ENCODE peak calls at places on chromosomes 5 and 9, in seven cellular contexts. D is left lung, R is ascending aorta, F is adrenal gland, N is kidney, W is fibroblast of lung, B is OCI-LY7. A is an unnamed sample.

GRCh38 chr5:38997579-38997978 is 76.6 kb downstream of the RICTOR start:
- DNase-seq in R (no peak), D (no peak), F (no peak), N (no peak), W (peak), B (no peak), A (no peak)

GRCh38 chr5:37989884-37990283 is 150.0 kb upstream of the GDNF start:
- DNase-seq in W (no peak), R (no peak), F (no peak), D (no peak), B (no peak), N (no peak), A (no peak)

GRCh38 chr5:134380367-134380766 is 9.0 kb downstream of the UBE2B start:
- DNase-seq in D (no peak), F (no peak), N (no peak), W (no peak), R (no peak), B (no peak), A (no peak)

GRCh38 chr5:148063861-148064260 is at the start of gene SPINK5:
- DNase-seq in D (no peak), F (no peak), N (no peak), W (no peak), B (no peak), R (no peak), A (no peak)

GRCh38 chr5:79961731-79962579 is 29.1 kb downstream of the MTX3 start:
- DNase-seq in R (no peak), D (no peak), B (no peak), W (no peak), N (no peak), F (no peak), A (no peak)

GRCh38 chr5:50958852-50959457 is 292.5 kb downstream of the PARP8 start:
- DNase-seq in W (peak), R (no peak), N (no peak), F (no peak), B (peak), D (no peak), A (no peak)

GRCh38 chr5:151406322-151406947 is 41.0 kb upstream of the SLC36A1 start:
- DNase-seq in D (no peak), N (no peak), W (no peak), R (no peak), F (peak), B (peak), A (no peak)

GRCh38 chr9:102445181-102445747 is 549.9 kb upstream of the CYLC2 start:
- DNase-seq in N (no peak), R (no peak), D (no peak), W (no peak), B (no peak), F (no peak), A (no peak)

GRCh38 chr5:111347021-111347420 is 122.8 kb downstream of the CAMK4 start:
- DNase-seq in R (no peak), W (no peak), N (no peak), D (no peak), F (no peak), B (no peak), A (no peak)

GRCh38 chr5:174729075-174729680 is 4.8 kb downstream of the MSX2 start:
- DNase-seq in N (no peak), D (no peak), F (no peak), B (no peak), R (no peak), W (no peak), A (no peak)

GRCh38 chr5:168651654-168652053 is 72.5 kb upstream of the PANK3 start:
- DNase-seq in F (peak), W (peak), N (no peak), B (no peak), R (no peak), D (no peak), A (no peak)

GRCh38 chr5:72624641-72625236 is 117.5 kb upstream of the ZNF366 start:
- DNase-seq in B (no peak), F (no peak), D (no peak), W (peak), N (no peak), R (no peak), A (no peak)

GRCh38 chr9:117224676-117225075 is 190.2 kb downstream of the ASTN2 start:
- DNase-seq in N (no peak), F (no peak), D (no peak), B (no peak), R (no peak), W (no peak), A (no peak)

GRCh38 chr9:129697111-129697955 is 31.9 kb downstream of the PRRX2 start:
- DNase-seq in B (no peak), R (peak), N (peak), F (peak), D (no peak), W (peak), A (no peak)

GRCh38 chr5:142685418-142686209 is at the start of gene FGF1:
- DNase-seq in B (no peak), R (peak), N (no peak), F (no peak), W (no peak), D (no peak), A (no peak)

GRCh38 chr5:82594097-82594496 is 315.9 kb upstream of the RPS23 start:
- DNase-seq in R (no peak), D (no peak), N (no peak), B (no peak), W (peak), F (no peak), A (no peak)

GRCh38 chr5:98749046-98749445 is 24.4 kb upstream of the RGMB start:
- DNase-seq in D (no peak), W (no peak), R (no peak), F (no peak), B (no peak), N (no peak), A (no peak)

GRCh38 chr5:1030801-1031271 is 22.2 kb downstream of the NKD2 start:
- DNase-seq in B (no peak), W (no peak), R (no peak), N (peak), D (peak), F (no peak), A (no peak)

GRCh38 chr9:120583958-120584369 is 4.0 kb upstream of the CDK5RAP2 start:
- DNase-seq in B (peak), R (no peak), D (no peak), F (peak), W (peak), N (no peak), A (no peak)

GRCh38 chr5:109865636-109866035 is 175.9 kb downstream of the MAN2A1 start:
- DNase-seq in D (no peak), B (no peak), N (no peak), R (no peak), W (peak), F (peak), A (no peak)

DNA sequence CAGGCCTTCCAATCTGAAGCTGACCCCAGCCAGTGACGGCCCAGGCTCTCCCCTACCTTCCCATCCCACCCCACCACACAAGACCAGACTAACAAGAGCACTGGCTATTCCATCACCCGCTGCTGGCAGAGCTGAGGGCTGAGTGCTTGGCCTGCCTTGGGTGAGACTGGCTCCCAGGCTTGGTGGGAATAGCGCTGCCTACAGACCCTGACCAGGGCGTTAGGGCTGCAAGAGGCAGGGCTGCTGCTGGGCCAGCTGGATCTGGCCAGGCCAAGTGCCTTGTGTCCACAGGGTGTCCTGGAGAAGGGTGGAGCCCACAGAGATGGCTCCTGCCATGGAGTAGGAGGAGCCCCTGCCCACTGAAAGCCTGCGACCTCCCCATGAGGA is 31.6 kb upstream of the ANGPTL2 start:
- DNase-seq in N (peak), R (peak), D (no peak), B (no peak), F (no peak), W (no peak), A (no peak)
- H3K27ac ChIP-seq in N (no peak), R (peak), D (peak), B (peak), F (no peak), W (no peak), A (peak)

GRCh38 chr5:141617682-141618029 is 1.1 kb downstream of the DIAPH1 start:
- DNase-seq in N (no peak), B (no peak), R (no peak), F (no peak), W (no peak), D (no peak), A (no peak)
- H3K27ac ChIP-seq in N (peak), B (peak), R (peak), F (peak), W (peak), D (peak), A (peak)

DNA sequence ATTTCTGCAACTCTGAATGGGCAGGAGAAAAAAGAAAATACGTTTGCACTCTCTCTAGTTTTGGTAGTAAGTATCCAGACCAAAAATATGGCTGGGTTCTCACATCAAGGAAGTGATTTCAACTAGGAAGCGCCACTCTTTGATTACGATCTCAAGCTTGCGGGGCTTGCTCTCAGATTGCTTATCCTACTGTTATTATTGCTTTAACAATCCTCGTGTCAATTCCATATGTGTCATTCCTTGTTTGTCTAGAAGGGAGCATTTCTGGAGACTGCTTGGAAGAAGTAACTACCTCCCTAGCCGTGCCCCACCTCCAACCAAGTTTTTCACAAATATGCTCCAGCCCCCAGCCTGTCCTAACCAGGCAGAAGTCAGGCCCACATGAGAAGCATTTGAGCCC is 3.5 kb downstream of the PRUNE2 start:
- DNase-seq in D (no peak), N (no peak), R (no peak), F (no peak), W (no peak), B (no peak), A (no peak)
- H3K27ac ChIP-seq in D (no peak), N (no peak), R (no peak), F (no peak), W (no peak), B (no peak), A (no peak)

GRCh38 chr5:96117863-96118651 is 156.4 kb upstream of the ELL2 start:
- DNase-seq in B (no peak), R (no peak), F (no peak), W (no peak), N (no peak), D (no peak), A (no peak)
- H3K27ac ChIP-seq in B (no peak), R (no peak), F (no peak), W (peak), N (no peak), D (no peak), A (no peak)

GRCh38 chr9:113503613-113504230 is 40.2 kb downstream of the RGS3 start:
- DNase-seq in N (no peak), R (no peak), F (no peak), B (no peak), W (no peak), D (no peak), A (no peak)
- H3K27ac ChIP-seq in N (peak), R (peak), F (no peak), B (no peak), W (no peak), D (peak), A (no peak)

DNA sequence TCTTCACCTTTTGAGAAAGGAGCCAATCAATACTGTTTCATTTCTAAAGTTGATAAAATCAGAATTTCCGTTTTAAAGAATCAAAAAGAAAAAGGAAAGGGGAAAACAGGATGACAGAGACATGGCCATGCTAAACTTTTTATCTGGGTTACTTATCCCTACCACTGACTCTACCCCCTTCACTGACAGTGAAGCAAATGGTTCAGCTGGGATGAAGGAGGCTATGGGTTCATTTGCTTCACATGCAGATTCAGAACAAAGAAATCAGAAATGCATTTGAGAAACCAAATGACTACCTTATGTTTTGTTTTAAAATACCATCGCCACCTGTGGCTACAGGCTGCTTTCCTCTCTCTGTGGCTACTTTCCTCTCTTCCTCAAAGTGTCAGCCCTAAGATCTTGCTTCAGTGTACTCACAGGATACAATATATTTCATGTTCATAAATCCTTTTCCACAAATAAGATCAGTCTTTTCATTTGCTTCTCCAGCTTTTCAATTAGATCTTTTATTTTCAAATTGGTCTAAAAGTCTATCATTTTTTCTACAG is 53.3 kb downstream of the LPAR1 start:
- DNase-seq in B (no peak), N (no peak), F (no peak), W (no peak), D (no peak), R (no peak), A (no peak)
- H3K27ac ChIP-seq in B (no peak), N (no peak), F (no peak), W (no peak), D (no peak), R (no peak), A (no peak)

A was measured in vagina.